ENCODE peak calls at places on chromosomes 16 and 17, in ten cellular contexts. B is heart left ventricle; O is NCI-H1436; N is activated CD4-positive, alpha-beta T cell treated with anti-CD3 and anti-CD28 coated beads, Interleukin-2, amount 50 U/mL, for 48 hours; W is effector memory CD8-positive, alpha-beta T cell; P is stimulated activated naive CD8-positive, alpha-beta T cell treated with anti-CD3 and anti-CD28 coated beads, Interleukin-15, amount 100 ng/mL, for 72 hours; U is stimulated activated CD8-positive, alpha-beta memory T cell treated with anti-CD3 and anti-CD28 coated beads, Interleukin-4, amount 100 ng/mL, for 1 hour; Z is astrocyte; S is endothelial cell; G is NCI-H2029. T is an unnamed sample.

GRCh38 chr17:64190468-64190867 is 60.5 kb upstream of the ERN1 start:
- DNase-seq in B (no peak), O (no peak), N (no peak), W (no peak), P (no peak), U (no peak), Z (no peak), S (no peak), G (peak; percentile 11), T (no peak)

GRCh38 chr16:68235882-68236803 is at the start of gene ESRP2:
- DNase-seq in B (no peak), O (peak; percentile 24), N (peak; percentile 39), W (peak; percentile 32), P (no peak), U (no peak), Z (no peak), S (peak; percentile 24), G (peak; percentile 69), T (peak; percentile 76)

GRCh38 chr16:11327277-11328171 is 17.7 kb upstream of the RMI2 start:
- DNase-seq in B (peak; percentile 44), O (no peak), N (no peak), W (peak; percentile 17), P (peak; percentile 27), U (no peak), Z (no peak), S (no peak), G (no peak), T (no peak)

GRCh38 chr17:46832306-46832895 is 13.9 kb upstream of the WNT3 start:
- DNase-seq in B (no peak), O (no peak), N (no peak), W (no peak), P (no peak), U (no peak), Z (no peak), S (no peak), G (no peak), T (no peak)

GRCh38 chr17:82108038-82108998 is 10.3 kb upstream of the FASN start:
- DNase-seq in B (no peak), O (no peak), N (no peak), W (no peak), P (no peak), U (no peak), Z (no peak), S (no peak), G (no peak), T (no peak)

GRCh38 chr16:73228649-73229048 is 180.7 kb upstream of the ZFHX3 start:
- DNase-seq in B (peak; percentile 32), O (no peak), N (no peak), W (no peak), P (no peak), U (no peak), Z (peak; percentile 94), S (no peak), G (no peak), T (no peak)

GRCh38 chr16:66167564-66168291 is 198.8 kb upstream of the CDH5 start:
- DNase-seq in B (no peak), O (no peak), N (no peak), W (no peak), P (no peak), U (no peak), Z (peak; percentile 96), S (no peak), G (no peak), T (no peak)

GRCh38 chr16:51243836-51244483 is 92.9 kb upstream of the SALL1 start:
- DNase-seq in B (no peak), O (no peak), N (no peak), W (no peak), P (no peak), U (no peak), Z (peak; percentile 55), S (no peak), G (no peak), T (no peak)

GRCh38 chr17:49904904-49905303 is 57.0 kb upstream of the TAC4 start:
- DNase-seq in B (no peak), O (no peak), N (no peak), W (no peak), P (no peak), U (no peak), Z (no peak), S (no peak), G (no peak), T (no peak)